ENCODE peak calls at places on chromosomes 3 and 15, in eight cellular contexts. L is GM12865, E is left ventricle myocardium superior, H is EL, C is GM23248, N is GM03348, M is NCI-H1417, O is fibroblast of lung. G is an unnamed sample.

GRCh38 chr3:192219926-192220325 is 507.4 kb downstream of the FGF12 start:
- DNase-seq in L (no peak), E (no peak), H (no peak), C (no peak), N (no peak), M (no peak), O (no peak), G (no peak)

GRCh38 chr3:124032351-124032880 is 40.5 kb upstream of the ROPN1 start:
- DNase-seq in L (no peak), E (peak), H (peak), C (peak), N (peak), M (peak), O (peak), G (peak)

GRCh38 chr3:171825222-171825828 is 15.0 kb upstream of the PLD1 start:
- DNase-seq in L (no peak), E (no peak), H (peak), C (peak), N (peak), M (no peak), O (peak), G (no peak)

GRCh38 chr3:127794402-127794801 is 27.9 kb downstream of the MGLL start:
- DNase-seq in L (no peak), E (no peak), H (no peak), C (no peak), N (no peak), M (no peak), O (no peak), G (no peak)

GRCh38 chr3:184177331-184177731 is 2.7 kb downstream of the AP2M1 start:
- DNase-seq in L (no peak), E (no peak), H (peak), C (peak), N (peak), M (no peak), O (peak), G (no peak)

GRCh38 chr3:37855363-37855970 is 6.2 kb upstream of the CTDSPL start:
- DNase-seq in L (peak), E (peak), H (peak), C (peak), N (peak), M (peak), O (peak), G (peak)

GRCh38 chr3:148930785-148931184 is 60.6 kb upstream of the GYG1 start:
- DNase-seq in L (no peak), E (no peak), H (peak), C (peak), N (peak), M (no peak), O (peak), G (no peak)

GRCh38 chr3:197960694-197961581 is 921 bp downstream of the LMLN start:
- DNase-seq in L (no peak), E (no peak), H (no peak), C (peak), N (no peak), M (no peak), O (peak), G (no peak)

GRCh38 chr3:173465112-173465511 is 67.6 kb downstream of the NLGN1 start:
- DNase-seq in L (no peak), E (no peak), H (peak), C (peak), N (peak), M (no peak), O (peak), G (no peak)

GRCh38 chr3:146368882-146369523 is 100.4 kb downstream of the PLSCR2 start:
- DNase-seq in L (no peak), E (no peak), H (no peak), C (no peak), N (no peak), M (no peak), O (no peak), G (no peak)

GRCh38 chr15:29682361-29682760 is 139.9 kb downstream of the TJP1 start:
- DNase-seq in L (no peak), E (no peak), H (no peak), C (no peak), N (no peak), M (no peak), O (no peak), G (no peak)

GRCh38 chr3:27559835-27560234 is 75.7 kb upstream of the SLC4A7 start:
- DNase-seq in L (no peak), E (peak), H (peak), C (peak), N (peak), M (no peak), O (peak), G (no peak)

GRCh38 chr3:160052385-160053047 is 63.9 kb downstream of the IL12A start:
- DNase-seq in L (no peak), E (no peak), H (no peak), C (peak), N (no peak), M (no peak), O (no peak), G (no peak)

GRCh38 chr3:69443554-69443953 is 57.7 kb upstream of the FRMD4B start:
- DNase-seq in L (no peak), E (no peak), H (peak), C (no peak), N (no peak), M (no peak), O (peak), G (no peak)

GRCh38 chr3:44529927-44530326 is 25.1 kb upstream of the ZKSCAN7 start:
- DNase-seq in L (peak), E (no peak), H (peak), C (peak), N (peak), M (no peak), O (peak), G (no peak)

GRCh38 chr15:25899870-25900269 is 36.7 kb upstream of the ATP10A start:
- DNase-seq in L (no peak), E (no peak), H (no peak), C (peak), N (peak), M (no peak), O (no peak), G (no peak)

GRCh38 chr15:59062985-59063384 is 42.0 kb upstream of the CCNB2 start:
- DNase-seq in L (peak), E (no peak), H (no peak), C (no peak), N (no peak), M (no peak), O (no peak), G (no peak)

GRCh38 chr15:43794269-43795037 is 2.3 kb downstream of the SERF2 start:
- DNase-seq in L (no peak), E (no peak), H (peak), C (peak), N (no peak), M (no peak), O (peak), G (no peak)

GRCh38 chr3:29168686-29169085 is 112.2 kb upstream of the RBMS3 start:
- DNase-seq in L (no peak), E (no peak), H (peak), C (no peak), N (no peak), M (no peak), O (no peak), G (no peak)

GRCh38 chr3:158105124-158105709 is 1.0 kb downstream of the SHOX2 start:
- DNase-seq in L (no peak), E (peak), H (peak), C (peak), N (peak), M (peak), O (no peak), G (no peak)

GRCh38 chr3:23344886-23345285 is 141.8 kb downstream of the UBE2E2 start:
- DNase-seq in L (no peak), E (no peak), H (no peak), C (no peak), N (no peak), M (no peak), O (no peak), G (no peak)

GRCh38 chr15:32877620-32878019 is 159.8 kb downstream of the GREM1 start:
- DNase-seq in L (no peak), E (no peak), H (no peak), C (peak), N (no peak), M (no peak), O (no peak), G (no peak)

GRCh38 chr3:30751610-30752299 is 142.7 kb downstream of the GADL1 start:
- DNase-seq in L (peak), E (peak), H (peak), C (peak), N (no peak), M (no peak), O (peak), G (peak)

GRCh38 chr3:2923390-2923789 is 186.8 kb downstream of the IL5RA start:
- DNase-seq in L (no peak), E (no peak), H (no peak), C (no peak), N (no peak), M (no peak), O (no peak), G (no peak)

GRCh38 chr3:32423534-32423933 is 31.9 kb downstream of the CMTM7 start:
- DNase-seq in L (peak), E (no peak), H (no peak), C (no peak), N (no peak), M (no peak), O (no peak), G (no peak)

GRCh38 chr15:58135511-58136174 is 2.5 kb upstream of the AQP9 start:
- DNase-seq in L (no peak), E (no peak), H (no peak), C (no peak), N (no peak), M (no peak), O (no peak), G (no peak)

GRCh38 chr15:74167891-74168331 is 5.6 kb upstream of the ISLR start:
- DNase-seq in L (peak), E (no peak), H (no peak), C (no peak), N (no peak), M (no peak), O (no peak), G (no peak)

GRCh38 chr15:77406846-77407245 is 13.1 kb downstream of the PEAK1 start:
- DNase-seq in L (no peak), E (no peak), H (no peak), C (no peak), N (no peak), M (no peak), O (no peak), G (no peak)

GRCh38 chr15:25508369-25509002 is 69.7 kb upstream of the UBE3A start:
- DNase-seq in L (peak), E (no peak), H (peak), C (peak), N (peak), M (peak), O (peak), G (peak)

GRCh38 chr3:43621406-43621973 is 321 bp downstream of the ANO10 start:
- DNase-seq in L (peak), E (no peak), H (peak), C (no peak), N (peak), M (no peak), O (no peak), G (no peak)